ENCODE peak calls at places on chromosomes 6 and 20, in ten cellular contexts. D is NCI-H460; M is brain microvascular endothelial cell; T is posterior cingulate gyrus; O is ACHN; U is activated naive CD4-positive, alpha-beta T cell; S is NCI-H2227 treated with DMSO at 0.1 percent for 48 hours; N is Jurkat, Clone E6-1; G is D341Med; H is stimulated activated CD4-positive, alpha-beta T cell treated with anti-CD3 and anti-CD28 coated beads, Interleukin-2, amount 100 ng/mL, for 48 hours. B is an unnamed sample.

GRCh38 chr6:125149256-125150144 is 4.1 kb upstream of the TPD52L1 start:
- DNase-seq in D (no peak), M (peak), T (no peak), O (peak), U (no peak), S (no peak), N (no peak), G (no peak), H (no peak), B (no peak)

GRCh38 chr6:25263602-25264001 is 15.6 kb upstream of the CARMIL1 start:
- DNase-seq in D (no peak), M (peak), T (no peak), O (peak), U (no peak), S (no peak), N (no peak), G (no peak), H (no peak), B (peak)

GRCh38 chr6:77456531-77457248 is 6.6 kb downstream of the HTR1B start:
- DNase-seq in D (peak), M (peak), T (no peak), O (peak), U (no peak), S (no peak), N (no peak), G (no peak), H (no peak), B (peak)

GRCh38 chr20:32158943-32159660 is 48.4 kb downstream of the PLAGL2 start:
- DNase-seq in D (no peak), M (no peak), T (no peak), O (no peak), U (no peak), S (no peak), N (no peak), G (no peak), H (no peak), B (no peak)

GRCh38 chr20:20821496-20822260 is 109.2 kb upstream of the RALGAPA2 start:
- DNase-seq in D (no peak), M (no peak), T (no peak), O (no peak), U (no peak), S (no peak), N (no peak), G (no peak), H (no peak), B (no peak)

GRCh38 chr6:104995989-104996617 is 39.2 kb downstream of the LIN28B start:
- DNase-seq in D (no peak), M (no peak), T (no peak), O (peak), U (no peak), S (no peak), N (no peak), G (no peak), H (no peak), B (peak)

GRCh38 chr6:84773431-84774173 is 9.2 kb upstream of the TBX18 start:
- DNase-seq in D (no peak), M (peak), T (peak), O (no peak), U (no peak), S (peak), N (no peak), G (peak), H (no peak), B (no peak)

GRCh38 chr20:19433371-19434316 is 221.2 kb downstream of the SLC24A3 start:
- DNase-seq in D (no peak), M (peak), T (no peak), O (no peak), U (no peak), S (no peak), N (no peak), G (no peak), H (no peak), B (no peak)

GRCh38 chr6:32692019-32692418 is 25.6 kb upstream of the HLA-DQB1 start:
- DNase-seq in D (no peak), M (no peak), T (no peak), O (no peak), U (no peak), S (no peak), N (peak), G (no peak), H (peak), B (no peak)

GRCh38 chr20:38645980-38646858 is 44.6 kb downstream of the ARHGAP40 start:
- DNase-seq in D (peak), M (peak), T (peak), O (peak), U (peak), S (peak), N (peak), G (peak), H (peak), B (peak)

GRCh38 chr6:17347012-17347411 is 46.4 kb upstream of the CAP2 start:
- DNase-seq in D (no peak), M (no peak), T (no peak), O (no peak), U (no peak), S (no peak), N (no peak), G (no peak), H (no peak), B (no peak)

GRCh38 chr6:63058601-63059000 is 152.7 kb upstream of the FKBP1C start:
- DNase-seq in D (no peak), M (no peak), T (no peak), O (no peak), U (no peak), S (no peak), N (no peak), G (no peak), H (no peak), B (no peak)

GRCh38 chr6:20755631-20756030 is 221.4 kb downstream of the CDKAL1 start:
- DNase-seq in D (no peak), M (no peak), T (no peak), O (no peak), U (no peak), S (no peak), N (no peak), G (no peak), H (no peak), B (peak)

GRCh38 chr20:9474835-9475413 is 39.5 kb upstream of the LAMP5 start:
- DNase-seq in D (no peak), M (no peak), T (no peak), O (no peak), U (no peak), S (no peak), N (no peak), G (no peak), H (no peak), B (no peak)

GRCh38 chr6:36826520-36827227 is 12.6 kb downstream of the CPNE5 start:
- DNase-seq in D (no peak), M (no peak), T (no peak), O (no peak), U (no peak), S (no peak), N (no peak), G (no peak), H (no peak), B (no peak)

GRCh38 chr20:38623061-38623460 is 21.5 kb downstream of the ARHGAP40 start:
- DNase-seq in D (no peak), M (peak), T (no peak), O (no peak), U (no peak), S (no peak), N (no peak), G (no peak), H (no peak), B (no peak)

GRCh38 chr20:19706463-19706862 is 51.6 kb upstream of the RIN2 start:
- DNase-seq in D (no peak), M (no peak), T (no peak), O (no peak), U (no peak), S (no peak), N (no peak), G (no peak), H (no peak), B (no peak)

GRCh38 chr6:123769431-123769830 is 34.2 kb upstream of the NKAIN2 start:
- DNase-seq in D (no peak), M (no peak), T (no peak), O (no peak), U (no peak), S (no peak), N (no peak), G (no peak), H (no peak), B (no peak)

GRCh38 chr6:169273511-169273910 is 19.9 kb upstream of the THBS2 start:
- DNase-seq in D (no peak), M (no peak), T (no peak), O (no peak), U (no peak), S (no peak), N (no peak), G (no peak), H (no peak), B (no peak)

GRCh38 chr6:24321538-24322162 is 36.2 kb downstream of the DCDC2 start:
- DNase-seq in D (no peak), M (peak), T (no peak), O (peak), U (no peak), S (no peak), N (no peak), G (no peak), H (no peak), B (no peak)

GRCh38 chr6:17803409-17803808 is 96.7 kb upstream of the NUP153 start:
- DNase-seq in D (no peak), M (no peak), T (no peak), O (no peak), U (no peak), S (no peak), N (no peak), G (no peak), H (no peak), B (no peak)

GRCh38 chr6:169824021-169824420 is 72.6 kb downstream of the ERMARD start:
- DNase-seq in D (no peak), M (no peak), T (no peak), O (no peak), U (no peak), S (no peak), N (no peak), G (no peak), H (no peak), B (no peak)

GRCh38 chr6:155004576-155005345 is 9.6 kb downstream of the TIAM2 start:
- DNase-seq in D (no peak), M (no peak), T (no peak), O (no peak), U (no peak), S (no peak), N (no peak), G (no peak), H (no peak), B (no peak)

GRCh38 chr6:86715676-86716075 is 221.7 kb upstream of the HTR1E start:
- DNase-seq in D (no peak), M (no peak), T (no peak), O (peak), U (no peak), S (no peak), N (no peak), G (no peak), H (no peak), B (peak)

GRCh38 chr6:166614171-166614583 is 12.9 kb downstream of the RPS6KA2 start:
- DNase-seq in D (no peak), M (no peak), T (no peak), O (no peak), U (no peak), S (no peak), N (no peak), G (no peak), H (no peak), B (no peak)

GRCh38 chr6:93825950-93826349 is 406.6 kb upstream of the EPHA7 start:
- DNase-seq in D (no peak), M (no peak), T (no peak), O (no peak), U (no peak), S (no peak), N (no peak), G (no peak), H (no peak), B (no peak)

GRCh38 chr6:140542858-140543257 is 1168.4 kb upstream of the CITED2 start:
- DNase-seq in D (no peak), M (no peak), T (no peak), O (no peak), U (no peak), S (no peak), N (no peak), G (no peak), H (no peak), B (no peak)

GRCh38 chr6:84137989-84138575 is 89.4 kb downstream of the CEP162 start:
- DNase-seq in D (peak), M (peak), T (no peak), O (no peak), U (no peak), S (no peak), N (no peak), G (no peak), H (no peak), B (no peak)

GRCh38 chr6:52498538-52499017 is 78.3 kb downstream of the TRAM2 start:
- DNase-seq in D (no peak), M (no peak), T (no peak), O (no peak), U (no peak), S (no peak), N (no peak), G (no peak), H (no peak), B (no peak)

GRCh38 chr6:134707342-134707982 is 242.4 kb downstream of the ALDH8A1 start:
- DNase-seq in D (no peak), M (peak), T (no peak), O (peak), U (no peak), S (no peak), N (no peak), G (peak), H (no peak), B (no peak)

GRCh38 chr6:136952714-136953260 is 30.7 kb downstream of the SLC35D3 start:
- DNase-seq in D (no peak), M (no peak), T (no peak), O (no peak), U (no peak), S (peak), N (no peak), G (no peak), H (no peak), B (no peak)

GRCh38 chr20:32820000-32820697 is 395 bp downstream of the MAPRE1 start:
- DNase-seq in D (peak), M (no peak), T (peak), O (peak), U (peak), S (peak), N (peak), G (peak), H (peak), B (peak)

GRCh38 chr20:63097336-63097831 is 90.6 kb upstream of the BHLHE23 start:
- DNase-seq in D (no peak), M (no peak), T (peak), O (no peak), U (no peak), S (no peak), N (no peak), G (peak), H (no peak), B (no peak)

GRCh38 chr6:24524801-24525200 is 30.0 kb downstream of the ALDH5A1 start:
- DNase-seq in D (peak), M (peak), T (no peak), O (peak), U (no peak), S (peak), N (peak), G (peak), H (no peak), B (peak)

GRCh38 chr20:24978493-24978892 is 14.1 kb downstream of the APMAP start:
- DNase-seq in D (no peak), M (no peak), T (peak), O (no peak), U (no peak), S (no peak), N (no peak), G (no peak), H (no peak), B (no peak)

GRCh38 chr20:6756961-6757595 is 10.4 kb upstream of the BMP2 start:
- DNase-seq in D (no peak), M (no peak), T (no peak), O (no peak), U (no peak), S (no peak), N (no peak), G (no peak), H (no peak), B (no peak)

GRCh38 chr20:44709797-44710196 is 5.4 kb upstream of the CCN5 start:
- DNase-seq in D (no peak), M (no peak), T (no peak), O (no peak), U (no peak), S (no peak), N (peak), G (no peak), H (no peak), B (no peak)

GRCh38 chr20:39893013-39893685 is 795.9 kb downstream of the MAFB start:
- DNase-seq in D (no peak), M (peak), T (no peak), O (no peak), U (no peak), S (no peak), N (no peak), G (no peak), H (no peak), B (no peak)

GRCh38 chr20:44068780-44069191 is 118.2 kb downstream of the JPH2 start:
- DNase-seq in D (no peak), M (no peak), T (no peak), O (no peak), U (peak), S (no peak), N (no peak), G (no peak), H (no peak), B (no peak)

B was measured in HTR-8/SVneo.